ENCODE peak calls at places on chromosome 12, in ten cellular contexts. One of them, this sample, is unnamed.

GRCh38 chr12:29157486-29157946 is 8.4 kb downstream of the FAR2 start:
- DNase-seq in mammary epithelial cell: peak
- DNase-seq in foreskin fibroblast: peak
- DNase-seq in astrocyte of the cerebellum: peak
- DNase-seq in K562: no peak
- DNase-seq in RWPE2: no peak
- DNase-seq in cardiac muscle cell: peak
- DNase-seq in upper lobe of left lung: no peak
- DNase-seq in HFF-Myc: peak
- DNase-seq in psoas muscle: no peak
- DNase-seq in this sample: no peak

GRCh38 chr12:96401061-96401871 is 1.0 kb upstream of the CDK17 start:
- DNase-seq in mammary epithelial cell: peak
- DNase-seq in foreskin fibroblast: peak
- DNase-seq in astrocyte of the cerebellum: peak
- DNase-seq in K562: peak
- DNase-seq in RWPE2: no peak
- DNase-seq in cardiac muscle cell: peak
- DNase-seq in upper lobe of left lung: no peak
- DNase-seq in HFF-Myc: peak
- DNase-seq in psoas muscle: no peak
- DNase-seq in this sample: no peak

GRCh38 chr12:15823360-15824128 is 34.4 kb upstream of the EPS8 start:
- DNase-seq in mammary epithelial cell: no peak
- DNase-seq in foreskin fibroblast: peak
- DNase-seq in astrocyte of the cerebellum: no peak
- DNase-seq in K562: no peak
- DNase-seq in RWPE2: no peak
- DNase-seq in cardiac muscle cell: no peak
- DNase-seq in upper lobe of left lung: no peak
- DNase-seq in HFF-Myc: no peak
- DNase-seq in psoas muscle: no peak
- DNase-seq in this sample: no peak

GRCh38 chr12:26274441-26275312 is 79.3 kb downstream of the SSPN start:
- DNase-seq in mammary epithelial cell: peak
- DNase-seq in foreskin fibroblast: peak
- DNase-seq in astrocyte of the cerebellum: peak
- DNase-seq in K562: peak
- DNase-seq in RWPE2: peak
- DNase-seq in cardiac muscle cell: peak
- DNase-seq in upper lobe of left lung: peak
- DNase-seq in HFF-Myc: peak
- DNase-seq in psoas muscle: peak
- DNase-seq in this sample: peak

GRCh38 chr12:65019696-65020095 is 101.4 kb downstream of the WIF1 start:
- DNase-seq in mammary epithelial cell: no peak
- DNase-seq in foreskin fibroblast: no peak
- DNase-seq in astrocyte of the cerebellum: no peak
- DNase-seq in K562: no peak
- DNase-seq in RWPE2: no peak
- DNase-seq in cardiac muscle cell: no peak
- DNase-seq in upper lobe of left lung: no peak
- DNase-seq in HFF-Myc: no peak
- DNase-seq in psoas muscle: no peak
- DNase-seq in this sample: no peak

GRCh38 chr12:31728289-31728916 is 418 bp downstream of the AMN1 start:
- DNase-seq in mammary epithelial cell: no peak
- DNase-seq in foreskin fibroblast: no peak
- DNase-seq in astrocyte of the cerebellum: no peak
- DNase-seq in K562: peak
- DNase-seq in RWPE2: no peak
- DNase-seq in cardiac muscle cell: no peak
- DNase-seq in upper lobe of left lung: peak
- DNase-seq in HFF-Myc: no peak
- DNase-seq in psoas muscle: peak
- DNase-seq in this sample: no peak

GRCh38 chr12:104758771-104759170 is 199.3 kb downstream of the SLC41A2 start:
- DNase-seq in mammary epithelial cell: no peak
- DNase-seq in foreskin fibroblast: no peak
- DNase-seq in astrocyte of the cerebellum: no peak
- DNase-seq in K562: no peak
- DNase-seq in RWPE2: no peak
- DNase-seq in cardiac muscle cell: no peak
- DNase-seq in upper lobe of left lung: no peak
- DNase-seq in HFF-Myc: no peak
- DNase-seq in psoas muscle: no peak
- DNase-seq in this sample: no peak

GRCh38 chr12:103379670-103380069 is 116.1 kb downstream of the C12orf42 start:
- DNase-seq in mammary epithelial cell: no peak
- DNase-seq in foreskin fibroblast: no peak
- DNase-seq in astrocyte of the cerebellum: no peak
- DNase-seq in K562: no peak
- DNase-seq in RWPE2: no peak
- DNase-seq in cardiac muscle cell: no peak
- DNase-seq in upper lobe of left lung: no peak
- DNase-seq in HFF-Myc: no peak
- DNase-seq in psoas muscle: no peak
- DNase-seq in this sample: peak

DNA sequence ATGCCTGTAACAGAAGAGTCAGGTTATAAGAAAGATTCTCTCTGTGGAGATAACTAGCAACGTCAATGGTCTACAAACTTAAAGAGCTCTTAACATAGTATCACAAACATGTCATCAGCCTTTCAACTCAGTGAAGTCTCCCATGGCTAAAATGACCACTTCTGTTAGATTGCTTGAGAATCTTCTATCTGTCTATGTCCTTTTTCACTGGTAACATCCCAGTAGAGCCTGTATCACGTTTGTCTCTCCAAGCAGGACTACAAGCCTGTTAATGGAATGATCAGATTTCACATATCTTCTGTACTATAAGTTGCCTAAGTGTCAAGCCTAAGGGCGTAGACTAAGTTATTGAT is 50.7 kb downstream of the SLC2A13 start:
- DNase-seq in mammary epithelial cell: no peak
- DNase-seq in foreskin fibroblast: no peak
- DNase-seq in astrocyte of the cerebellum: no peak
- DNase-seq in K562: no peak
- DNase-seq in RWPE2: no peak
- DNase-seq in cardiac muscle cell: no peak
- DNase-seq in upper lobe of left lung: no peak
- DNase-seq in HFF-Myc: no peak
- DNase-seq in psoas muscle: no peak
- DNase-seq in this sample: no peak
- H3K4me3 ChIP-seq in mammary epithelial cell: no peak
- H3K4me3 ChIP-seq in foreskin fibroblast: no peak
- H3K4me3 ChIP-seq in astrocyte of the cerebellum: no peak
- H3K4me3 ChIP-seq in K562: no peak
- H3K4me3 ChIP-seq in RWPE2: no peak
- H3K4me3 ChIP-seq in cardiac muscle cell: no peak
- H3K4me3 ChIP-seq in upper lobe of left lung: no peak
- H3K4me3 ChIP-seq in HFF-Myc: no peak
- H3K4me3 ChIP-seq in psoas muscle: no peak
- H3K4me3 ChIP-seq in this sample: no peak

GRCh38 chr12:90770861-90771260 is 184.1 kb downstream of the CCER1 start:
- DNase-seq in mammary epithelial cell: no peak
- DNase-seq in foreskin fibroblast: no peak
- DNase-seq in astrocyte of the cerebellum: no peak
- DNase-seq in K562: no peak
- DNase-seq in RWPE2: no peak
- DNase-seq in cardiac muscle cell: peak
- DNase-seq in upper lobe of left lung: no peak
- DNase-seq in HFF-Myc: no peak
- DNase-seq in psoas muscle: no peak
- DNase-seq in this sample: no peak

GRCh38 chr12:90773526-90773925 is 181.4 kb downstream of the CCER1 start:
- DNase-seq in mammary epithelial cell: no peak
- DNase-seq in foreskin fibroblast: peak
- DNase-seq in astrocyte of the cerebellum: no peak
- DNase-seq in K562: no peak
- DNase-seq in RWPE2: no peak
- DNase-seq in cardiac muscle cell: peak
- DNase-seq in upper lobe of left lung: no peak
- DNase-seq in HFF-Myc: no peak
- DNase-seq in psoas muscle: no peak
- DNase-seq in this sample: no peak
- TF ChIP-seq CTCF in mammary epithelial cell: no peak
- TF ChIP-seq CTCF in foreskin fibroblast: no peak
- TF ChIP-seq CTCF in astrocyte of the cerebellum: no peak
- TF ChIP-seq CTCF in K562: no peak
- TF ChIP-seq CTCF in RWPE2: no peak
- TF ChIP-seq CTCF in cardiac muscle cell: no peak
- TF ChIP-seq CTCF in upper lobe of left lung: no peak
- TF ChIP-seq CTCF in HFF-Myc: no peak
- TF ChIP-seq CTCF in psoas muscle: no peak
- TF ChIP-seq CTCF in this sample: no peak

GRCh38 chr12:57894577-57895292 is 46.6 kb upstream of the ATP23 start:
- DNase-seq in mammary epithelial cell: no peak
- DNase-seq in foreskin fibroblast: peak
- DNase-seq in astrocyte of the cerebellum: no peak
- DNase-seq in K562: no peak
- DNase-seq in RWPE2: no peak
- DNase-seq in cardiac muscle cell: no peak
- DNase-seq in upper lobe of left lung: no peak
- DNase-seq in HFF-Myc: no peak
- DNase-seq in psoas muscle: no peak
- DNase-seq in this sample: no peak
- H3K4me3 ChIP-seq in mammary epithelial cell: no peak
- H3K4me3 ChIP-seq in foreskin fibroblast: peak
- H3K4me3 ChIP-seq in astrocyte of the cerebellum: peak
- H3K4me3 ChIP-seq in K562: no peak
- H3K4me3 ChIP-seq in RWPE2: no peak
- H3K4me3 ChIP-seq in cardiac muscle cell: no peak
- H3K4me3 ChIP-seq in upper lobe of left lung: no peak
- H3K4me3 ChIP-seq in HFF-Myc: peak
- H3K4me3 ChIP-seq in psoas muscle: peak
- H3K4me3 ChIP-seq in this sample: no peak

DNA sequence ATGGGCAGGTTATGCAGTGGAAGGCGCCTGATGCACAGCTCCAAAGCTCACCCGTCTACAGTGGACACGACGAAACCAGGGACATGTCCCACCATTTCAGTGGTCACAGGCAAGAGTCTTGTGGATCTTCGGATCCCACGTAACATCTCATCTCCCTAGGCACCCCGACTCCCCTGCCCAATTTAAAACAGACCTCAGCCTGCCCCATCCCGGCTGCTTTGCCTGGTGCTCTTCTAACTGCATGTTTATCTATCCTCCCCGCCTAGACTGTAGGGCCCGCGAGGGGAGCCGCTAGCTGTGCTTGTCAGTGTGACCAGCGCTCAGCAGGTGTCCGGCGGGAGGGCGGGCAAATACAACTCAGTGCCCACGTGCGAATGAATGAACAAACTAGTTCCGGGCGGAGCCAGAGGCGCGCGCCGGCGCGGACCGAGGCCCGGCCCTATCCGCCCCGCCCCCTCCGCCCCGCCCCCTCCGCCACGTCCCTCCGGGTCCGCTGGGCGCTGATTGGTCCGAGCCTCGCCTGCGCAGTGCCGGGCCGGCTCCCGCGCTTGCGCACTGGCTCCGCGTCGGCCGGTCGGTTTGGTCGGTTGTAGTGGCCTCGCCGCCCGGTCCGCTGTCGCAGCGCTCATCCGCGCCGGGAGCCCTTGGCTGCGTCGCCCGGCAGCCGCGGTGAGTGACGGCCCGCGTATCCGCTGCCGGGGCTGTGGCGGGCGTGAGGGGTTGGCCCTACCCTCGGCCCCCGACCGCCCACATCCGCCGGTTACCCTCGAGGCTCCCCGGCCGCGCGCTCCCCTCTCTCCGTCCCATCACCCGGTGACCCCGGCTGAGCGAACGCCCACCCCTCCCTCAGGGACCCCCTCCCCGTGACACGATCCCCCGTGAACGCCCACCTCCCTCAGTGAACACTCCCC is 60.1 kb downstream of the DDX51 start:
- DNase-seq in mammary epithelial cell: peak
- DNase-seq in foreskin fibroblast: peak
- DNase-seq in astrocyte of the cerebellum: peak
- DNase-seq in K562: peak
- DNase-seq in RWPE2: peak
- DNase-seq in cardiac muscle cell: peak
- DNase-seq in upper lobe of left lung: peak
- DNase-seq in HFF-Myc: peak
- DNase-seq in psoas muscle: peak
- DNase-seq in this sample: peak
- TF ChIP-seq CTCF in mammary epithelial cell: no peak
- TF ChIP-seq CTCF in foreskin fibroblast: no peak
- TF ChIP-seq CTCF in astrocyte of the cerebellum: no peak
- TF ChIP-seq CTCF in K562: no peak
- TF ChIP-seq CTCF in RWPE2: no peak
- TF ChIP-seq CTCF in cardiac muscle cell: no peak
- TF ChIP-seq CTCF in upper lobe of left lung: no peak
- TF ChIP-seq CTCF in HFF-Myc: no peak
- TF ChIP-seq CTCF in psoas muscle: no peak
- TF ChIP-seq CTCF in this sample: no peak

DNA sequence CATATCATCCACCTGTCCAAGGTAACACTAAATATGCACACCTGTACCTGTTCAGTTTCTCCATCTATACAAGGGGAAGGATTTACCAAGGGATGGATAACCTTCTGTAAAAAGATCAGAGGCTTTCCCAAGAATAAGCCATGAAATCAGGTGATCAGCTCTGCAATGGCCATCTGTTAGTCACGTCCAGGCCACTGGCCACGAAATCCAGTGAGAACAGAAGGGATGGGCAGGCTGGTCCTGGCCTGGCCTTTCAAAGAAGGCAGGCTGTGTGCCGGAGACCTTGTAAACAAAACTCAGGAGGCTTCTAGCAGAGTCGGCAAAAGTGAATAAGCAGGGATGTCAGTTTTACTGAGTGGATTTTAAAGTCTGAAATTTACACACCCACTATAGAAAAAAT is 68.5 kb downstream of the RNF34 start:
- DNase-seq in mammary epithelial cell: peak
- DNase-seq in foreskin fibroblast: peak
- DNase-seq in astrocyte of the cerebellum: no peak
- DNase-seq in K562: no peak
- DNase-seq in RWPE2: no peak
- DNase-seq in cardiac muscle cell: no peak
- DNase-seq in upper lobe of left lung: no peak
- DNase-seq in HFF-Myc: no peak
- DNase-seq in psoas muscle: no peak
- DNase-seq in this sample: no peak
- H3K4me3 ChIP-seq in mammary epithelial cell: no peak
- H3K4me3 ChIP-seq in foreskin fibroblast: no peak
- H3K4me3 ChIP-seq in astrocyte of the cerebellum: no peak
- H3K4me3 ChIP-seq in K562: no peak
- H3K4me3 ChIP-seq in RWPE2: peak
- H3K4me3 ChIP-seq in cardiac muscle cell: no peak
- H3K4me3 ChIP-seq in upper lobe of left lung: no peak
- H3K4me3 ChIP-seq in HFF-Myc: no peak
- H3K4me3 ChIP-seq in psoas muscle: no peak
- H3K4me3 ChIP-seq in this sample: no peak

GRCh38 chr12:120235369-120236123 is 30.0 kb downstream of the PXN start:
- DNase-seq in mammary epithelial cell: no peak
- DNase-seq in foreskin fibroblast: no peak
- DNase-seq in astrocyte of the cerebellum: no peak
- DNase-seq in K562: no peak
- DNase-seq in RWPE2: no peak
- DNase-seq in cardiac muscle cell: no peak
- DNase-seq in upper lobe of left lung: no peak
- DNase-seq in HFF-Myc: no peak
- DNase-seq in psoas muscle: no peak
- DNase-seq in this sample: no peak
- TF ChIP-seq CTCF in mammary epithelial cell: peak
- TF ChIP-seq CTCF in foreskin fibroblast: peak
- TF ChIP-seq CTCF in astrocyte of the cerebellum: peak
- TF ChIP-seq CTCF in K562: peak
- TF ChIP-seq CTCF in RWPE2: no peak
- TF ChIP-seq CTCF in cardiac muscle cell: peak
- TF ChIP-seq CTCF in upper lobe of left lung: no peak
- TF ChIP-seq CTCF in HFF-Myc: peak
- TF ChIP-seq CTCF in psoas muscle: no peak
- TF ChIP-seq CTCF in this sample: peak

This sample was measured in retinal pigment epithelial cell.